ENCODE peak calls at places on chromosomes 2 and 18, in seven cellular contexts. Z, V, C, B, D, N and F are unnamed samples.

GRCh38 chr2:175004730-175004979 is 526 bp downstream of the CHN1 start:
- DNase-seq in V (no peak), C (peak; percentile 45), B (no peak), N (no peak), Z (no peak), D (peak; percentile 29), F (no peak)

GRCh38 chr2:60463249-60463648 is 90.2 kb downstream of the BCL11A start:
- DNase-seq in C (no peak), Z (no peak), D (peak; percentile 30), V (no peak), N (peak; percentile 77), B (no peak), F (peak; percentile 44)

GRCh38 chr2:207163815-207164747 is 1.7 kb downstream of the KLF7 start:
- DNase-seq in D (peak; percentile 72), N (peak; percentile 85), Z (peak; percentile 62), B (peak; percentile 54), C (peak; percentile 78), V (no peak), F (peak; percentile 73)

GRCh38 chr18:58162127-58162526 is 118.1 kb downstream of the NEDD4L start:
- DNase-seq in D (no peak), N (no peak), V (no peak), B (no peak), C (no peak), Z (no peak), F (no peak)

GRCh38 chr2:210227689-210228088 is 2.4 kb upstream of the ACADL start:
- DNase-seq in C (no peak), V (no peak), D (no peak), N (no peak), B (no peak), Z (no peak), F (no peak)

GRCh38 chr18:23405626-23406025 is 47.5 kb upstream of the RIOK3 start:
- DNase-seq in B (no peak), D (no peak), N (no peak), C (no peak), Z (no peak), V (no peak), F (no peak)

GRCh38 chr2:37599688-37600525 is 71.5 kb downstream of the CDC42EP3 start:
- DNase-seq in C (no peak), Z (no peak), B (no peak), V (no peak), N (no peak), D (no peak), F (no peak)

GRCh38 chr2:187424156-187424555 is 23.9 kb downstream of the CALCRL start:
- DNase-seq in Z (no peak), C (no peak), V (no peak), D (no peak), N (no peak), B (peak; percentile 9), F (no peak)

GRCh38 chr18:39799010-39799409 is 2156.0 kb upstream of the PIK3C3 start:
- DNase-seq in Z (no peak), B (peak; percentile 40), V (no peak), D (no peak), C (no peak), N (no peak), F (no peak)

GRCh38 chr2:165725421-165725820 is 68.6 kb downstream of the GALNT3 start:
- DNase-seq in Z (no peak), C (no peak), V (no peak), N (no peak), B (peak; percentile 72), D (no peak), F (no peak)

GRCh38 chr2:20111311-20112131 is 60.1 kb upstream of the LAPTM4A start:
- DNase-seq in C (peak; percentile 37), V (no peak), D (no peak), N (no peak), Z (no peak), B (no peak), F (no peak)

GRCh38 chr2:58539973-58540372 is 298.8 kb upstream of the FANCL start:
- DNase-seq in N (no peak), C (no peak), Z (no peak), B (no peak), V (no peak), D (no peak), F (no peak)

GRCh38 chr2:105904938-105905337 is 160.2 kb downstream of the NCK2 start:
- DNase-seq in N (no peak), C (no peak), D (no peak), V (no peak), Z (no peak), B (no peak), F (no peak)

GRCh38 chr2:111122631-111123421 is 2.1 kb downstream of the BCL2L11 start:
- DNase-seq in N (peak; percentile 94), Z (peak; percentile 74), D (peak; percentile 85), C (peak; percentile 33), V (peak; percentile 90), B (peak; percentile 78), F (peak; percentile 32)

GRCh38 chr2:214800180-214800579 is 9.3 kb downstream of the BARD1 start:
- DNase-seq in N (no peak), Z (no peak), B (no peak), D (no peak), C (no peak), V (no peak), F (no peak)

GRCh38 chr18:9356969-9357368 is 22.4 kb downstream of the TWSG1 start:
- DNase-seq in Z (no peak), B (no peak), D (no peak), N (no peak), C (no peak), V (no peak), F (no peak)

GRCh38 chr18:35935805-35936204 is 36.7 kb upstream of the RMP24 start:
- DNase-seq in V (no peak), D (no peak), Z (peak; percentile 20), N (no peak), C (no peak), B (no peak), F (no peak)

GRCh38 chr2:207252416-207252815 is 86.7 kb upstream of the KLF7 start:
- DNase-seq in C (no peak), V (no peak), Z (no peak), N (no peak), B (no peak), D (no peak), F (no peak)

GRCh38 chr2:164430166-164430783 is 191.0 kb downstream of the GRB14 start:
- DNase-seq in Z (no peak), N (no peak), C (peak; percentile 60), B (peak; percentile 14), V (no peak), D (no peak), F (peak; percentile 5)

GRCh38 chr2:120385355-120386127 is 39.6 kb downstream of the INHBB start:
- DNase-seq in Z (no peak), V (no peak), D (no peak), C (no peak), N (peak; percentile 3), B (no peak), F (no peak)

GRCh38 chr2:73451263-73451972 is 65.8 kb downstream of the ALMS1 start:
- DNase-seq in Z (no peak), D (no peak), N (no peak), V (no peak), B (no peak), C (no peak), F (no peak)

GRCh38 chr2:54708584-54709340 is 14.7 kb upstream of the EML6 start:
- DNase-seq in N (peak; percentile 73), D (peak; percentile 34), Z (peak; percentile 46), C (peak; percentile 61), B (no peak), V (peak; percentile 57), F (no peak)

GRCh38 chr2:54716375-54716774 is 7.1 kb upstream of the EML6 start:
- DNase-seq in B (no peak), C (no peak), Z (no peak), N (no peak), D (no peak), V (no peak), F (no peak)

GRCh38 chr2:54709341-54709809 is 14.1 kb upstream of the EML6 start:
- DNase-seq in V (no peak), B (no peak), C (no peak), D (peak; percentile 30), Z (peak; percentile 51), N (no peak), F (no peak)

GRCh38 chr2:54710216-54710615 is 13.2 kb upstream of the EML6 start:
- DNase-seq in C (no peak), B (no peak), N (no peak), V (no peak), Z (no peak), D (no peak), F (no peak)

DNA sequence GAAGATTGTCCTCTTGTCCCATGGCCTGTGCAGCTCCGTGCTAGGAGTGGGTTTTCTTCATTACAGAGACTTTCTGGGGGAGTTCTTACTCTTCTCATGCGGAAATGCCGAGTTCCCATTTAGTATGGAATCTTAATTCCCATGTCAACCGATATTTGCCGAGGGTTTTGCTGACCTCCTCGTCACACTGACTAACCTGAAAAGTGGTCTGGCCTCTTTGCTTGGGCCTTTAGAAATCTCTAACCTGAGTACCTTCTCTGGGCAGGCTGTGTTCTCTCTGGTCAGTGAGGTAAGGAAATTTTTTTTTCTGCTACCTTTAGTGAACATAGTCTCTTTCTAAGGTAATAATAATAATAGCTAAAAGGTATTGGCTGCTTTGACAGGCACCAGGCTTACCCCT is 10.9 kb upstream of the EML6 start:
- DNase-seq in N (no peak), B (no peak), V (no peak), Z (no peak), C (no peak), D (no peak), F (no peak)
- H3K27ac ChIP-seq in N (no peak overlapping the region), B (no peak overlapping the region), V (no peak overlapping the region), Z (no peak overlapping the region), C (no peak overlapping the region), D (no peak overlapping the region), F (no peak overlapping the region)

GRCh38 chr2:54226224-54226623 is 29.8 kb downstream of the TSPYL6 start:
- DNase-seq in C (no peak), D (no peak), B (no peak), Z (no peak), V (no peak), N (no peak), F (no peak)
- H3K27ac ChIP-seq in C (no peak overlapping the region), D (peak overlapping the region; percentile 31), B (no peak overlapping the region), Z (no peak overlapping the region), V (no peak overlapping the region), N (no peak overlapping the region), F (peak overlapping the region; percentile 27)

GRCh38 chr2:205543937-205544702 is 138.2 kb upstream of the NRP2 start:
- DNase-seq in C (no peak), Z (no peak), V (no peak), D (no peak), B (no peak), N (no peak), F (no peak)
- H3K27ac ChIP-seq in C (no peak overlapping the region), Z (no peak overlapping the region), V (no peak overlapping the region), D (no peak overlapping the region), B (no peak overlapping the region), N (no peak overlapping the region), F (no peak overlapping the region)

GRCh38 chr2:8677646-8678592 is 3.9 kb upstream of the ID2 start:
- DNase-seq in D (peak; percentile 53), V (peak; percentile 51), Z (peak; percentile 45), B (peak; percentile 8), N (peak; percentile 81), C (peak; percentile 80), F (no peak)

GRCh38 chr2:8679827-8680731 is 1.8 kb upstream of the ID2 start:
- DNase-seq in Z (peak; percentile 65), N (peak; percentile 77), D (peak; percentile 42), C (peak; percentile 67), B (no peak), V (peak; percentile 44), F (no peak)

GRCh38 chr2:8678731-8679566 is 2.9 kb upstream of the ID2 start:
- DNase-seq in C (peak; percentile 96), B (peak; percentile 82), V (peak; percentile 87), Z (peak; percentile 90), D (peak; percentile 96), N (peak; percentile 96), F (peak; percentile 56)

GRCh38 chr2:8680931-8681760 is 710 bp upstream of the ID2 start:
- DNase-seq in D (peak; percentile 53), Z (peak; percentile 77), V (peak; percentile 58), C (peak; percentile 81), B (peak; percentile 43), N (peak; percentile 82), F (peak; percentile 73)

GRCh38 chr2:8679567-8679826 is 2.4 kb upstream of the ID2 start:
- DNase-seq in D (no peak), B (no peak), N (no peak), C (no peak), Z (no peak), V (no peak), F (no peak)
- H3K27ac ChIP-seq in D (peak overlapping the region; percentile 100), B (no peak overlapping the region), N (peak overlapping the region; percentile 99), C (peak overlapping the region; percentile 100), Z (peak overlapping the region; percentile 99), V (peak overlapping the region; percentile 89), F (peak overlapping the region; percentile 76)